ENCODE peak calls at places on chromosomes 11 and 22, in nine cellular contexts. One of them, this sample, is unnamed.
A peak's percentile ranks its signal among the peaks of the same experiment; 100 is the strongest.

GRCh38 chr11:114166897-114167323 is 107.4 kb downstream of the ZBTB16 start:
- DNase-seq in epithelial cell of esophagus: peak; percentile 85
- DNase-seq in suprapubic skin: no peak
- DNase-seq in fibroblast of villous mesenchyme: peak; percentile 95
- DNase-seq in bronchial epithelial cell: peak; percentile 85
- DNase-seq in ovary: peak; percentile 72
- DNase-seq in type B pancreatic cell: no peak
- DNase-seq in CD4-positive, alpha-beta T cell: no peak
- DNase-seq in progenitor cell of endocrine pancreas: no peak
- DNase-seq in this sample: peak; percentile 94

GRCh38 chr11:85132839-85133238 is 494.3 kb downstream of the DLG2 start:
- DNase-seq in epithelial cell of esophagus: no peak
- DNase-seq in suprapubic skin: no peak
- DNase-seq in fibroblast of villous mesenchyme: no peak
- DNase-seq in bronchial epithelial cell: no peak
- DNase-seq in ovary: no peak
- DNase-seq in type B pancreatic cell: no peak
- DNase-seq in CD4-positive, alpha-beta T cell: no peak
- DNase-seq in progenitor cell of endocrine pancreas: no peak
- DNase-seq in this sample: no peak

GRCh38 chr22:39520874-39521857 is 804 bp downstream of the ATF4 start:
- DNase-seq in epithelial cell of esophagus: peak; percentile 69
- DNase-seq in suprapubic skin: peak; percentile 89
- DNase-seq in fibroblast of villous mesenchyme: peak; percentile 77
- DNase-seq in bronchial epithelial cell: no peak
- DNase-seq in ovary: peak; percentile 76
- DNase-seq in type B pancreatic cell: no peak
- DNase-seq in CD4-positive, alpha-beta T cell: peak; percentile 51
- DNase-seq in progenitor cell of endocrine pancreas: peak; percentile 64
- DNase-seq in this sample: peak; percentile 72

GRCh38 chr11:68313574-68314202 is 1.3 kb downstream of the LRP5 start:
- DNase-seq in epithelial cell of esophagus: peak; percentile 28
- DNase-seq in suprapubic skin: no peak
- DNase-seq in fibroblast of villous mesenchyme: peak; percentile 41
- DNase-seq in bronchial epithelial cell: no peak
- DNase-seq in ovary: no peak
- DNase-seq in type B pancreatic cell: no peak
- DNase-seq in CD4-positive, alpha-beta T cell: no peak
- DNase-seq in progenitor cell of endocrine pancreas: no peak
- DNase-seq in this sample: peak; percentile 25

GRCh38 chr11:93543292-93543977 is at the start of gene SMCO4:
- DNase-seq in epithelial cell of esophagus: peak; percentile 80
- DNase-seq in suprapubic skin: peak; percentile 89
- DNase-seq in fibroblast of villous mesenchyme: peak; percentile 76
- DNase-seq in bronchial epithelial cell: peak; percentile 33
- DNase-seq in ovary: peak; percentile 78
- DNase-seq in type B pancreatic cell: peak; percentile 89
- DNase-seq in CD4-positive, alpha-beta T cell: peak; percentile 42
- DNase-seq in progenitor cell of endocrine pancreas: peak; percentile 81
- DNase-seq in this sample: peak; percentile 63

GRCh38 chr11:118435233-118435892 is 929 bp upstream of the KMT2A start:
- DNase-seq in epithelial cell of esophagus: peak; percentile 42
- DNase-seq in suprapubic skin: peak; percentile 79
- DNase-seq in fibroblast of villous mesenchyme: peak; percentile 38
- DNase-seq in bronchial epithelial cell: no peak
- DNase-seq in ovary: peak; percentile 34
- DNase-seq in type B pancreatic cell: peak; percentile 86
- DNase-seq in CD4-positive, alpha-beta T cell: peak; percentile 41
- DNase-seq in progenitor cell of endocrine pancreas: peak; percentile 66
- DNase-seq in this sample: peak; percentile 30

GRCh38 chr11:126115253-126115540 is 52.5 kb upstream of the CDON start:
- DNase-seq in epithelial cell of esophagus: no peak
- DNase-seq in suprapubic skin: no peak
- DNase-seq in fibroblast of villous mesenchyme: no peak
- DNase-seq in bronchial epithelial cell: no peak
- DNase-seq in ovary: peak; percentile 55
- DNase-seq in type B pancreatic cell: no peak
- DNase-seq in CD4-positive, alpha-beta T cell: no peak
- DNase-seq in progenitor cell of endocrine pancreas: no peak
- DNase-seq in this sample: peak; percentile 34

GRCh38 chr11:11415786-11416390 is 62.8 kb upstream of the CSNK2A3 start:
- DNase-seq in epithelial cell of esophagus: no peak
- DNase-seq in suprapubic skin: no peak
- DNase-seq in fibroblast of villous mesenchyme: peak; percentile 17
- DNase-seq in bronchial epithelial cell: no peak
- DNase-seq in ovary: no peak
- DNase-seq in type B pancreatic cell: no peak
- DNase-seq in CD4-positive, alpha-beta T cell: no peak
- DNase-seq in progenitor cell of endocrine pancreas: no peak
- DNase-seq in this sample: peak; percentile 26

GRCh38 chr11:33445761-33446161 is 188.6 kb downstream of the HIPK3 start:
- DNase-seq in epithelial cell of esophagus: no peak
- DNase-seq in suprapubic skin: no peak
- DNase-seq in fibroblast of villous mesenchyme: no peak
- DNase-seq in bronchial epithelial cell: no peak
- DNase-seq in ovary: no peak
- DNase-seq in type B pancreatic cell: no peak
- DNase-seq in CD4-positive, alpha-beta T cell: no peak
- DNase-seq in progenitor cell of endocrine pancreas: no peak
- DNase-seq in this sample: peak; percentile 47

GRCh38 chr11:32213223-32213622 is 122.3 kb downstream of the RCN1 start:
- DNase-seq in epithelial cell of esophagus: peak; percentile 56
- DNase-seq in suprapubic skin: no peak
- DNase-seq in fibroblast of villous mesenchyme: peak; percentile 7
- DNase-seq in bronchial epithelial cell: peak; percentile 71
- DNase-seq in ovary: no peak
- DNase-seq in type B pancreatic cell: no peak
- DNase-seq in CD4-positive, alpha-beta T cell: no peak
- DNase-seq in progenitor cell of endocrine pancreas: no peak
- DNase-seq in this sample: peak; percentile 58

GRCh38 chr11:2271077-2271326 is 614 bp upstream of the ASCL2 start:
- DNase-seq in epithelial cell of esophagus: peak; percentile 27
- DNase-seq in suprapubic skin: no peak
- DNase-seq in fibroblast of villous mesenchyme: no peak
- DNase-seq in bronchial epithelial cell: no peak
- DNase-seq in ovary: no peak
- DNase-seq in type B pancreatic cell: no peak
- DNase-seq in CD4-positive, alpha-beta T cell: no peak
- DNase-seq in progenitor cell of endocrine pancreas: no peak
- DNase-seq in this sample: no peak

GRCh38 chr11:2185324-2186085 is 13.9 kb upstream of the TH start:
- DNase-seq in epithelial cell of esophagus: no peak
- DNase-seq in suprapubic skin: no peak
- DNase-seq in fibroblast of villous mesenchyme: no peak
- DNase-seq in bronchial epithelial cell: no peak
- DNase-seq in ovary: no peak
- DNase-seq in type B pancreatic cell: no peak
- DNase-seq in CD4-positive, alpha-beta T cell: no peak
- DNase-seq in progenitor cell of endocrine pancreas: no peak
- DNase-seq in this sample: no peak

GRCh38 chr11:2554338-2555240 is 109.8 kb downstream of the KCNQ1 start:
- DNase-seq in epithelial cell of esophagus: no peak
- DNase-seq in suprapubic skin: no peak
- DNase-seq in fibroblast of villous mesenchyme: peak; percentile 5
- DNase-seq in bronchial epithelial cell: peak; percentile 15
- DNase-seq in ovary: peak; percentile 8
- DNase-seq in type B pancreatic cell: no peak
- DNase-seq in CD4-positive, alpha-beta T cell: no peak
- DNase-seq in progenitor cell of endocrine pancreas: no peak
- DNase-seq in this sample: no peak

GRCh38 chr11:72038491-72038890 is 39.8 kb downstream of the IL18BP start:
- DNase-seq in epithelial cell of esophagus: peak; percentile 17
- DNase-seq in suprapubic skin: peak; percentile 82
- DNase-seq in fibroblast of villous mesenchyme: peak; percentile 84
- DNase-seq in bronchial epithelial cell: no peak
- DNase-seq in ovary: peak; percentile 73
- DNase-seq in type B pancreatic cell: no peak
- DNase-seq in CD4-positive, alpha-beta T cell: no peak
- DNase-seq in progenitor cell of endocrine pancreas: no peak
- DNase-seq in this sample: peak; percentile 81

GRCh38 chr11:133947298-133947905 is 9.4 kb downstream of the IGSF9B start:
- DNase-seq in epithelial cell of esophagus: peak; percentile 15
- DNase-seq in suprapubic skin: no peak
- DNase-seq in fibroblast of villous mesenchyme: peak; percentile 32
- DNase-seq in bronchial epithelial cell: peak; percentile 24
- DNase-seq in ovary: no peak
- DNase-seq in type B pancreatic cell: no peak
- DNase-seq in CD4-positive, alpha-beta T cell: peak; percentile 62
- DNase-seq in progenitor cell of endocrine pancreas: peak; percentile 57
- DNase-seq in this sample: peak; percentile 45

DNA sequence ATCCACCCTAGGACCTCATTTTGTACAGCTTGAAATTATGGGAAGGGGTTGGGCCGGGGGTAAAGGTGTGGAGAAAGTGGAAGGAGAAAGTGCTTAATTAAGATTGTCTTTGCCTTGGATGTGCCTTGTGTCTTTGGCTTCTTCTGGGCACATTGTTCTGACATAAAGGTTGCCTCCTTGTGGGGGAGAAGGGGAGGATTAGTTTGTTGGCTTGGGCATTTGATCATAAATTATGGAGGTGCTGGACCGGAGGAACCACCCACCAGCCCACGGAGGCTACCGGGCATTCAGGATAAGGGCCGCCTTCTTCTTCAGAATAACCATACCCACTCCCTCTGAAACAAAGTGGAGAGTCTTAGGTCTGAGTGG is 1.3 kb downstream of the PAFAH1B2 start:
- DNase-seq in epithelial cell of esophagus: peak; percentile 34
- DNase-seq in suprapubic skin: no peak
- DNase-seq in fibroblast of villous mesenchyme: peak; percentile 41
- DNase-seq in bronchial epithelial cell: peak; percentile 33
- DNase-seq in ovary: no peak
- DNase-seq in type B pancreatic cell: no peak
- DNase-seq in CD4-positive, alpha-beta T cell: no peak
- DNase-seq in progenitor cell of endocrine pancreas: no peak
- DNase-seq in this sample: peak; percentile 60
- TF ChIP-seq CTCF in epithelial cell of esophagus: no peak
- TF ChIP-seq CTCF in suprapubic skin: no peak
- TF ChIP-seq CTCF in fibroblast of villous mesenchyme: peak; percentile 15
- TF ChIP-seq CTCF in bronchial epithelial cell: peak; percentile 2
- TF ChIP-seq CTCF in ovary: no peak
- TF ChIP-seq CTCF in type B pancreatic cell: peak; percentile 49
- TF ChIP-seq CTCF in CD4-positive, alpha-beta T cell: no peak
- TF ChIP-seq CTCF in progenitor cell of endocrine pancreas: no peak
- TF ChIP-seq CTCF in this sample: peak; percentile 38

DNA sequence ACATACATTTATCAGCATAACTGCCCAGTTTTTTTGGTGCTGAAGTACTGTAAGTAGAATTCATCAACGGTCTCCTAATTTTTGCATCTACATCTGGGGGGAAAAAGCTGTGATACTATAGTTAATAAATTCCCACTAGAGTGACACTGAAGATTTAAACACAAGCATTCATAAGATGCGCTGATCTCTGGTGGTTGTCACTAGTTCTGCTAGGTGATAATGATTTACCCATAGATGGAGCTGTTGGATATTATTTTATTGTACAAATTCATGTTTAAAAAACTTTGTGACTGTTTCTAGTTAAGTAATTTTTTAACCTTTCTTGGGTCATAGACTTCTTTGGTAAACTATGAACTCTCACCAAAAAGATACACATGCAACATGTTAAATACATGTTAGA is 106.6 kb downstream of the EMSY start:
- DNase-seq in epithelial cell of esophagus: peak; percentile 7
- DNase-seq in suprapubic skin: no peak
- DNase-seq in fibroblast of villous mesenchyme: peak; percentile 22
- DNase-seq in bronchial epithelial cell: peak; percentile 8
- DNase-seq in ovary: no peak
- DNase-seq in type B pancreatic cell: no peak
- DNase-seq in CD4-positive, alpha-beta T cell: no peak
- DNase-seq in progenitor cell of endocrine pancreas: no peak
- DNase-seq in this sample: peak; percentile 53
- TF ChIP-seq CTCF in epithelial cell of esophagus: peak; percentile 30
- TF ChIP-seq CTCF in suprapubic skin: no peak
- TF ChIP-seq CTCF in fibroblast of villous mesenchyme: peak; percentile 14
- TF ChIP-seq CTCF in bronchial epithelial cell: no peak
- TF ChIP-seq CTCF in ovary: no peak
- TF ChIP-seq CTCF in type B pancreatic cell: peak; percentile 17
- TF ChIP-seq CTCF in CD4-positive, alpha-beta T cell: peak; percentile 16
- TF ChIP-seq CTCF in progenitor cell of endocrine pancreas: no peak
- TF ChIP-seq CTCF in this sample: peak; percentile 35

GRCh38 chr22:46128606-46129005 is 21.7 kb upstream of the PPARA start:
- DNase-seq in epithelial cell of esophagus: no peak
- DNase-seq in suprapubic skin: no peak
- DNase-seq in fibroblast of villous mesenchyme: no peak
- DNase-seq in bronchial epithelial cell: no peak
- DNase-seq in ovary: no peak
- DNase-seq in type B pancreatic cell: no peak
- DNase-seq in CD4-positive, alpha-beta T cell: no peak
- DNase-seq in progenitor cell of endocrine pancreas: no peak
- DNase-seq in this sample: no peak

GRCh38 chr22:46129390-46130041 is 20.8 kb upstream of the PPARA start:
- DNase-seq in epithelial cell of esophagus: no peak
- DNase-seq in suprapubic skin: no peak
- DNase-seq in fibroblast of villous mesenchyme: no peak
- DNase-seq in bronchial epithelial cell: no peak
- DNase-seq in ovary: peak; percentile 72
- DNase-seq in type B pancreatic cell: no peak
- DNase-seq in CD4-positive, alpha-beta T cell: no peak
- DNase-seq in progenitor cell of endocrine pancreas: no peak
- DNase-seq in this sample: no peak

GRCh38 chr22:46132830-46133587 is 17.3 kb upstream of the PPARA start:
- DNase-seq in epithelial cell of esophagus: no peak
- DNase-seq in suprapubic skin: no peak
- DNase-seq in fibroblast of villous mesenchyme: no peak
- DNase-seq in bronchial epithelial cell: no peak
- DNase-seq in ovary: no peak
- DNase-seq in type B pancreatic cell: no peak
- DNase-seq in CD4-positive, alpha-beta T cell: no peak
- DNase-seq in progenitor cell of endocrine pancreas: no peak
- DNase-seq in this sample: no peak

GRCh38 chr22:46133588-46133855 is 16.8 kb upstream of the PPARA start:
- DNase-seq in epithelial cell of esophagus: no peak
- DNase-seq in suprapubic skin: no peak
- DNase-seq in fibroblast of villous mesenchyme: no peak
- DNase-seq in bronchial epithelial cell: no peak
- DNase-seq in ovary: no peak
- DNase-seq in type B pancreatic cell: no peak
- DNase-seq in CD4-positive, alpha-beta T cell: no peak
- DNase-seq in progenitor cell of endocrine pancreas: no peak
- DNase-seq in this sample: no peak

GRCh38 chr22:46131151-46131587 is 19.2 kb upstream of the PPARA start:
- DNase-seq in epithelial cell of esophagus: no peak
- DNase-seq in suprapubic skin: no peak
- DNase-seq in fibroblast of villous mesenchyme: no peak
- DNase-seq in bronchial epithelial cell: no peak
- DNase-seq in ovary: no peak
- DNase-seq in type B pancreatic cell: no peak
- DNase-seq in CD4-positive, alpha-beta T cell: no peak
- DNase-seq in progenitor cell of endocrine pancreas: no peak
- DNase-seq in this sample: no peak
- TF ChIP-seq CTCF in epithelial cell of esophagus: peak; percentile 31
- TF ChIP-seq CTCF in suprapubic skin: no peak
- TF ChIP-seq CTCF in fibroblast of villous mesenchyme: peak; percentile 23
- TF ChIP-seq CTCF in bronchial epithelial cell: peak; percentile 22
- TF ChIP-seq CTCF in ovary: no peak
- TF ChIP-seq CTCF in type B pancreatic cell: peak; percentile 64
- TF ChIP-seq CTCF in CD4-positive, alpha-beta T cell: no peak
- TF ChIP-seq CTCF in progenitor cell of endocrine pancreas: peak; percentile 47
- TF ChIP-seq CTCF in this sample: peak; percentile 39

DNA sequence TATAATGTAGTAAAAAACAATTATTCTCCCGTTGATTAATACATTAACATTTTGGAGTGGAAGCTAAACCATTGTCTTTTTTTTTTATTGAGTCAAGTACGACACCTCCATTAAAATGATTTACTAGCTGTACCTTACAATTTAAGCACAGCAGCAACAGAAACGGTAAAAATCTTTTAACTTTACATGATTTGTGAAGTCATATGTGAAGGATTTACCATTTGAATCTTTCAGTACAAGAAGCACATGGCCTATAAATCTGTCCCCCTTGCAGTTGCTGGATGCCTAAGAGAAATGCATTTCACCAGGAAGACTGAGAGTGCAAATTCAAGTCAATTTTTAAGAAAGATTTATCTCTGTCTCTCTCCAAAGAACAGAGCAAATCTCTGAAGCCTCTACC is 324.6 kb downstream of the CADM1 start:
- DNase-seq in epithelial cell of esophagus: no peak
- DNase-seq in suprapubic skin: no peak
- DNase-seq in fibroblast of villous mesenchyme: no peak
- DNase-seq in bronchial epithelial cell: no peak
- DNase-seq in ovary: no peak
- DNase-seq in type B pancreatic cell: no peak
- DNase-seq in CD4-positive, alpha-beta T cell: no peak
- DNase-seq in progenitor cell of endocrine pancreas: no peak
- DNase-seq in this sample: no peak
- TF ChIP-seq CTCF in epithelial cell of esophagus: no peak
- TF ChIP-seq CTCF in suprapubic skin: no peak
- TF ChIP-seq CTCF in fibroblast of villous mesenchyme: no peak
- TF ChIP-seq CTCF in bronchial epithelial cell: no peak
- TF ChIP-seq CTCF in ovary: no peak
- TF ChIP-seq CTCF in type B pancreatic cell: no peak
- TF ChIP-seq CTCF in CD4-positive, alpha-beta T cell: no peak
- TF ChIP-seq CTCF in progenitor cell of endocrine pancreas: no peak
- TF ChIP-seq CTCF in this sample: no peak